ENCODE peak calls at places on chromosomes 4 and X, in nine cellular contexts. G, T, O, S, K, B, J, L and P are unnamed samples.

GRCh38 chr4:4871267-4872147 is 12.0 kb downstream of the MSX1 start:
- DNase-seq in K (no peak), G (no peak), J (no peak), L (no peak), B (no peak), O (no peak), T (no peak), S (no peak), P (no peak)

GRCh38 chrX:149909324-149910177 is 19.8 kb upstream of the HSFX4 start:
- DNase-seq in T (no peak), B (no peak), K (no peak), G (no peak), S (no peak), O (no peak), J (no peak), L (no peak), P (no peak)

GRCh38 chrX:55056820-55057690 is 17.8 kb upstream of the PAGE2B start:
- DNase-seq in T (no peak), J (peak), B (no peak), L (no peak), G (peak), S (peak), K (no peak), O (peak), P (no peak)

GRCh38 chr4:7847206-7847605 is 92.5 kb downstream of the AFAP1 start:
- DNase-seq in G (no peak), O (no peak), J (no peak), B (no peak), L (no peak), K (no peak), T (no peak), S (no peak), P (no peak)

GRCh38 chrX:113522814-113523213 is 682.2 kb upstream of the AMOT start:
- DNase-seq in S (no peak), G (no peak), K (no peak), J (no peak), B (no peak), T (no peak), L (no peak), O (no peak), P (no peak)

GRCh38 chrX:259692-260355 is 21.4 kb upstream of the PLCXD1 start:
- DNase-seq in K (no peak), G (no peak), J (no peak), T (peak), O (no peak), L (no peak), B (no peak), S (no peak), P (no peak)

GRCh38 chr4:2247128-2248043 is 5.5 kb upstream of the HAUS3 start:
- DNase-seq in K (no peak), G (no peak), O (no peak), J (no peak), L (no peak), T (peak), B (no peak), S (no peak), P (no peak)

GRCh38 chr4:67327245-67327860 is 217.9 kb downstream of the CENPC start:
- DNase-seq in J (peak), O (peak), T (peak), K (no peak), L (peak), B (peak), S (peak), G (peak), P (peak)

GRCh38 chr4:146776691-146777090 is 138.0 kb downstream of the POU4F2 start:
- DNase-seq in B (no peak), J (no peak), G (no peak), O (no peak), T (no peak), K (no peak), L (no peak), S (no peak), P (no peak)

GRCh38 chrX:104113237-104113965 is 1.1 kb downstream of the ZCCHC18 start:
- DNase-seq in B (peak), J (peak), S (peak), K (no peak), T (peak), L (no peak), G (peak), O (peak), P (peak)

GRCh38 chrX:10471426-10471825 is 149.0 kb downstream of the MID1 start:
- DNase-seq in L (no peak), K (no peak), T (peak), B (no peak), J (no peak), S (no peak), G (no peak), O (no peak), P (no peak)